ENCODE peak calls at places on chromosomes 13 and 19, in six cellular contexts. X is neural progenitor cell, T is thoracic aorta, Z is IMR-90, E is mucosa of descending colon, I is psoas muscle. U is an unnamed sample. For H3K36me3, the result is how much of the 10 kb centered on the place peaks cover.

GRCh38 chr19:35932291-35932936 is 3.8 kb upstream of the LRFN3 start:
- DNase-seq in T (no peak), Z (no peak), I (no peak), X (no peak), E (no peak), U (no peak)

GRCh38 chr13:74046461-74046860 is 87.7 kb downstream of the KLF12 start:
- DNase-seq in E (no peak), I (no peak), Z (peak), X (no peak), T (no peak), U (no peak)

GRCh38 chr19:17479325-17479791 is 9.0 kb downstream of the SLC27A1 start:
- DNase-seq in E (no peak), T (no peak), X (no peak), Z (peak), I (no peak), U (no peak)

GRCh38 chr19:30684613-30685012 is 312.4 kb downstream of the ZNF536 start:
- DNase-seq in X (no peak), I (no peak), Z (no peak), E (no peak), T (no peak), U (no peak)

GRCh38 chr13:19157461-19157860 is 24.2 kb downstream of the TUBA3C start:
- DNase-seq in X (no peak), Z (no peak), I (no peak), E (no peak), T (no peak), U (no peak)

GRCh38 chr19:32287086-32287485 is 58.3 kb upstream of the ZNF507 start:
- DNase-seq in X (no peak), T (no peak), Z (no peak), I (no peak), E (no peak), U (no peak)

GRCh38 chr13:51453959-51454703 is 1.3 kb upstream of the INTS6 start:
- DNase-seq in T (no peak), E (peak), Z (peak), X (peak), I (no peak), U (peak)

GRCh38 chr19:44848805-44849457 is 2.8 kb downstream of the NECTIN2 start:
- DNase-seq in X (peak), Z (no peak), E (peak), I (no peak), T (no peak), U (peak)

DNA sequence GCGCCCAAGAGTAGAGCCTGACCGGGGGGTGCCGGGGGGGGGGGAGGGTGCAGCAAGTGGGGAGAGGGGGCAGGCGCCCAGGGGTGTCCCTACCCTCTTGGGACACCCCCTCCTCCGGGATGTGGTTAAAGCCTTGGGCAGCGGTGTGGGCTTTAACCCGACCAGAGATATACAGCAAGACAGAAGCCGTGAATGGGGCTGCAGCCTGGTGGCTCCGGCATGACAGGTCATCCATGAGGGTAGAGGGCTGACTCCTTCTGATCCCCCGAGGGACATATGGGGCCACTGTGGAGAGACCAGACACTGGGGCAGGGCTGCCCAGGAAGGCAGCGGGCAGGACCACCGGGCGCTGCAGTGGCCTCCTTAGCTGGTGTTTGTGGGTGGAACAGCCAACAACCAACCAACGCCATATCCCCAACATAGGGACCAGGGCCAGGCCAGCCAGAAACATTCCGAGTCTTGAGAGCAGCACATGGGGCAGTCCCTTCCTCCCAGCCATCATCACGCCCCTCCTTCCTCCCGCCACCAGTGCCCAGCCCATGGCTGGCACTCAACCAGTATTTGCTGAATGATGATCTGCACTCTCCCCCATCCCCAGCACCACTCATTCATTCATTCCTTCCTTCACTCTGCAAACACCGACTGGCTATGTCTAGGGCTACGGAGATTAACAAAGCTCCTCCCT is 18.2 kb downstream of the ELAVL1 start:
- DNase-seq in X (no peak), I (no peak), T (no peak), Z (no peak), E (no peak), U (no peak)
- H3K4me3 ChIP-seq in X (no peak), I (no peak), T (no peak), Z (no peak), E (no peak), U (no peak)

GRCh38 chr19:3536429-3537100 is 2.4 kb upstream of the TEKTIP1 start:
- DNase-seq in T (no peak), I (peak), E (no peak), Z (no peak), X (no peak), U (peak)
- H3K36me3 ChIP-seq in T (under half), I (half or more), E (under half), Z (under half), X (under half), U (under half)

GRCh38 chr19:1268392-1269064 is 604 bp upstream of the CIRBP start:
- DNase-seq in E (no peak), X (no peak), Z (no peak), T (no peak), I (peak), U (peak)
- H3K4me3 ChIP-seq in E (peak), X (peak), Z (no peak), T (peak), I (peak), U (peak)

DNA sequence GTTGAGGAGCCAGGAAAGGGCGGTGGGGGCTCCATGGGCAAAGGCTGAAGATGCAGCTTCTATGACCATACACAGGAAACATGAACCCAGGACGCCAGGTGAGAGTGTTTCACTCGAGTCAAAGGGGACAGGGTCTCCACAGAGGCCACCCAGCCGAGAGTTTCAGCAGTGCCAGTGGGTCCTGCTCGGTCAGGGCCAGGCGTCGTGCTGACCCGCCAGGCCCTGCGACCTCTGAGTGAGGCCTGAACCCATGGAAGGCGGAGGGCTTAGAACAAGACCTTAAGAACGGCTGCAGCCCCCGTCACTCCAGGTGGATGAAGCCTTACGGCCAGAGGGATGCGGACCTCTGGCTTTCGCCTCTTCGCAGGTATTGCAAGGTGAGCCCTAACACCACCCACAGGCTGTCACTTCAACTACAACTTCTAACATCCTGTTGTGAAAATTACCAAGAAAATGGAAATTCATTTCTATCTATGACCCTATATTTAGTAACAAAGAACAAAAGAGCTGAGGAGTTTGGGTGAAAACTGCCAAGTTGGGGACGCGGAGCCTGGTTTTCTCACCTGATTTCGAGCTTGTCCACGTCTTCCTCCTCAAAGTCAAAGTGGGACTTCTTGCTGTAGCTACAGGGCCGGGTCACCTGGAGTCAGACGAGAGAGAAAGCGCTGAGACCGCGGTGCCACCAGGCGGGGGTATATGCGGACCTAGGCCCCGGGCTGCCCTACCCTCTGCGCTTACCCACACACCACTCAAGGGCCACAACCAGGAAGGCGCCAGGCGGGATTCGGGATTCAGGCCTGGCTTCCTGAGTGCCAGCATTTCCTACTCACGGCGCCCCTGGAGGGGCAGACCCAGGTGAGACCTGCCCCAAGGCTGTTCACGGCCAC is 50.1 kb upstream of the C13orf46 start:
- DNase-seq in T (no peak), I (peak), Z (no peak), E (no peak), X (no peak), U (no peak)
- H3K36me3 ChIP-seq in T (under half), I (half or more), Z (half or more), E (under half), X (under half), U (under half)

DNA sequence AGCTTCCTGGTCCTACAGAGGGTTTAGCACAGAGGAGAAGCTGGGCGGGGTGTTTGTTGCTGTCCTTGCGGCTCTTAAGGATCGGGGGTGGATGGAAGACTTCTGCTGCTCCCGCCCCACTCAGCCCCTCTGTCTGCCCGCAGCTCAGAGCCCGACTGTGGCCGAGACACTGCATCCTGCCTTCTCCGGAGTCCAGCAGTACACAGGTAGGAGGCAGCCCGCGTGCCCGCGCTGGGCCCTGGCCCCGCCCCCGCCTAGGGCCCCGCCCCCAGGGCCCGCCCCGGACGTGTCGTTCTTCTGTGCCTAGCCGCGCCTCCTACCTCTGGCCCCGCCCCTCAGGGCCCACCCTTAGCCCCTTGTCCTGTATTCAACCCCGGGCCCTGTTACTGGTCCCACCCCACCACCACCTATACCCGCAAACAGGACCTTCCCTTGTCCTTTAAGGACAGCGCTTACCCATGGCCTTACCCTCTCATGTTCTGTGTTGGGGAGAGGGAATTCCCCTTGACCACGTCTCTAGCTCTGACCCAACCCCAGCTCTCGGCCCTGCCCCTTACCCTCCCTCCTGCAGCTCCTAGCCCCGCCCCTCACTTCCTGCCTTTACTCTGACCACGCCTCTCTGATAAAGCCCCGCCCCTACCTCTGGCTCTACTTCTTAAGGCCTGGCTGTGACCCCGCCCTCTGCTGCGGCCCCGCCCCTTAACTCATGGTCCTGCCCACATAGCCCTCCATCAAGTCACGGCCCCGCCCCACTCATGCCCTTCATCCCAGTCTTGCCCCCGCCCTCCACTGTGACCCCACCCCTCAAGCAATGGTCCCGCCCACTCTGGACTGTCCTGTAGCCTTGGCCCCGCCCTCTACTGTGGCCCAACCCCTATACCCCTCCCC is 60.5 kb downstream of the CELF5 start:
- DNase-seq in T (no peak), E (peak), X (peak), Z (peak), I (peak), U (peak)
- H3K4me3 ChIP-seq in T (peak), E (no peak), X (peak), Z (peak), I (peak), U (peak)